ENCODE peak calls at places on chromosomes 2 and 18, in seven cellular contexts. Q, B, T, C, F, K and X are unnamed samples.

GRCh38 chr2:222448806-222449205 is 24.5 kb downstream of the SGPP2 start:
- DNase-seq in Q (no peak), B (peak), T (no peak), C (peak), F (no peak), K (no peak), X (no peak)

GRCh38 chr2:240593026-240593702 is 6.6 kb downstream of the CAPN10 start:
- DNase-seq in Q (no peak), B (peak), T (peak), C (no peak), F (no peak), K (no peak), X (no peak)

GRCh38 chr2:136065384-136065783 is 52.6 kb downstream of the CXCR4 start:
- DNase-seq in Q (no peak), B (no peak), T (no peak), C (no peak), F (no peak), K (no peak), X (no peak)

GRCh38 chr2:233124449-233125080 is 64.4 kb downstream of the INPP5D start:
- DNase-seq in Q (no peak), B (no peak), T (peak), C (peak), F (no peak), K (no peak), X (no peak)

GRCh38 chr2:130873700-130874346 is 37.1 kb downstream of the ARHGEF4 start:
- DNase-seq in Q (peak), B (peak), T (peak), C (peak), F (peak), K (peak), X (peak)

GRCh38 chr2:112582314-112582746 is 2.1 kb upstream of the CHCHD5 start:
- DNase-seq in Q (no peak), B (no peak), T (no peak), C (no peak), F (no peak), K (no peak), X (peak)

GRCh38 chr2:138948070-138948539 is 167.9 kb upstream of the NXPH2 start:
- DNase-seq in Q (no peak), B (no peak), T (no peak), C (no peak), F (no peak), K (no peak), X (peak)

GRCh38 chr2:229686122-229686919 is 28.0 kb downstream of the DNER start:
- DNase-seq in Q (no peak), B (no peak), T (no peak), C (no peak), F (no peak), K (no peak), X (no peak)

GRCh38 chr2:55865095-55865835 is 58.3 kb downstream of the EFEMP1 start:
- DNase-seq in Q (no peak), B (no peak), T (no peak), C (no peak), F (no peak), K (no peak), X (no peak)

GRCh38 chr2:111029135-111029927 is 91.4 kb upstream of the BCL2L11 start:
- DNase-seq in Q (no peak), B (no peak), T (no peak), C (peak), F (peak), K (no peak), X (peak)

GRCh38 chr2:11365096-11365856 is 20.8 kb upstream of the ROCK2 start:
- DNase-seq in Q (no peak), B (no peak), T (no peak), C (no peak), F (no peak), K (no peak), X (no peak)
- TF ChIP-seq POLR2A in Q (no peak), B (no peak), T (no peak), C (no peak), F (no peak), K (no peak), X (no peak)

GRCh38 chr2:164777847-164778246 is 63.8 kb downstream of the COBLL1 start:
- DNase-seq in Q (no peak), B (no peak), T (no peak), C (no peak), F (no peak), K (no peak), X (no peak)
- TF ChIP-seq POLR2A in Q (no peak), B (no peak), T (no peak), C (no peak), F (no peak), K (no peak), X (no peak)

GRCh38 chr2:20490300-20491181 is 43.7 kb downstream of the RHOB start:
- DNase-seq in Q (no peak), B (peak), T (no peak), C (peak), F (no peak), K (peak), X (no peak)
- TF ChIP-seq POLR2A in Q (no peak), B (no peak), T (no peak), C (no peak), F (no peak), K (no peak), X (no peak)

GRCh38 chr18:73939391-73939790 is 208.2 kb downstream of the FBXO15 start:
- DNase-seq in Q (no peak), B (no peak), T (no peak), C (no peak), F (no peak), K (no peak), X (no peak)
- TF ChIP-seq POLR2A in Q (no peak), B (no peak), T (no peak), C (no peak), F (no peak), K (no peak), X (no peak)

GRCh38 chr2:75503048-75503607 is 57.6 kb downstream of the EVA1A start:
- DNase-seq in Q (no peak), B (no peak), T (no peak), C (no peak), F (no peak), K (no peak), X (peak)
- TF ChIP-seq POLR2A in Q (no peak), B (no peak), T (no peak), C (no peak), F (no peak), K (no peak), X (no peak)